ENCODE peak calls at places on chromosome 9, in ten cellular contexts. O is A172; L is AG08395; K is posterior vena cava; Z is AG04450; C is EH; G is OCI-M1; X is T-helper 1 cell; I is activated CD4-positive, alpha-beta T cell treated with anti-CD3 and anti-CD28 coated beads, Interleukin-2, amount 50 U/mL, for 24 hours; F is body of pancreas. U is an unnamed sample.

GRCh38 chr9:99071313-99072039 is 33.4 kb upstream of the TGFBR1 start:
- DNase-seq in O (peak; percentile 35), L (no peak), K (no peak), Z (no peak), C (peak; percentile 55), G (no peak), X (no peak), I (no peak), F (no peak), U (no peak)

GRCh38 chr9:31388660-31389059 is 995.8 kb upstream of the ACO1 start:
- DNase-seq in O (no peak), L (no peak), K (no peak), Z (no peak), C (no peak), G (no peak), X (no peak), I (no peak), F (no peak), U (no peak)

GRCh38 chr9:91682806-91683205 is 259.2 kb upstream of the NFIL3 start:
- DNase-seq in O (no peak), L (peak; percentile 45), K (no peak), Z (no peak), C (peak; percentile 45), G (no peak), X (no peak), I (no peak), F (no peak), U (no peak)

GRCh38 chr9:117718701-117719100 is 14.5 kb downstream of the TLR4 start:
- DNase-seq in O (peak; percentile 21), L (peak; percentile 34), K (no peak), Z (no peak), C (peak; percentile 84), G (peak; percentile 56), X (no peak), I (no peak), F (no peak), U (no peak)

GRCh38 chr9:89466451-89467277 is 31.2 kb downstream of the SEMA4D start:
- DNase-seq in O (no peak), L (no peak), K (peak; percentile 63), Z (no peak), C (no peak), G (no peak), X (peak; percentile 73), I (no peak), F (no peak), U (no peak)

GRCh38 chr9:35470894-35471293 is 19.0 kb upstream of the RUSC2 start:
- DNase-seq in O (no peak), L (peak; percentile 58), K (no peak), Z (peak; percentile 62), C (peak; percentile 64), G (no peak), X (no peak), I (no peak), F (no peak), U (no peak)

GRCh38 chr9:63816742-63817621 is 1468.0 kb downstream of the FOXD4L5 start:
- DNase-seq in O (peak; percentile 27), L (peak; percentile 86), K (peak; percentile 96), Z (peak; percentile 61), C (peak; percentile 89), G (no peak), X (peak; percentile 80), I (peak; percentile 33), F (peak; percentile 76), U (peak; percentile 95)

GRCh38 chr9:95611354-95611753 is 94.6 kb upstream of the PTCH1 start:
- DNase-seq in O (no peak), L (no peak), K (peak; percentile 46), Z (no peak), C (no peak), G (no peak), X (no peak), I (no peak), F (no peak), U (no peak)

GRCh38 chr9:105973811-105974407 is 279.6 kb downstream of the TMEM38B start:
- DNase-seq in O (no peak), L (peak; percentile 7), K (no peak), Z (no peak), C (peak; percentile 39), G (no peak), X (no peak), I (no peak), F (no peak), U (no peak)

GRCh38 chr9:113313276-113313675 is 10.1 kb upstream of the RNF183 start:
- DNase-seq in O (no peak), L (no peak), K (no peak), Z (no peak), C (no peak), G (no peak), X (no peak), I (no peak), F (no peak), U (no peak)

GRCh38 chr9:91130796-91131318 is 230.9 kb downstream of the AUH start:
- DNase-seq in O (no peak), L (no peak), K (no peak), Z (no peak), C (no peak), G (peak; percentile 5), X (peak; percentile 52), I (no peak), F (no peak), U (no peak)

GRCh38 chr9:36939655-36940578 is 94.2 kb downstream of the PAX5 start:
- DNase-seq in O (no peak), L (no peak), K (no peak), Z (no peak), C (no peak), G (no peak), X (no peak), I (no peak), F (no peak), U (no peak)

GRCh38 chr9:77218612-77219011 is 41.3 kb downstream of the VPS13A start:
- DNase-seq in O (peak; percentile 68), L (peak; percentile 58), K (no peak), Z (peak; percentile 37), C (peak; percentile 87), G (no peak), X (no peak), I (no peak), F (no peak), U (no peak)

U was measured in cardiac septum.